ENCODE peak calls at places on chromosomes 4 and X, in five cellular contexts. One of them, this sample, is unnamed.

GRCh38 chr4:84957509-84958420 is 8.7 kb downstream of the WDFY3 start:
- DNase-seq in A549: peak
- DNase-seq in HFF-Myc: no peak
- DNase-seq in upper lobe of right lung: no peak
- DNase-seq in germinal center: no peak
- DNase-seq in this sample: no peak

GRCh38 chr4:139609647-139610046 is 53.6 kb upstream of the SETD7 start:
- DNase-seq in A549: peak
- DNase-seq in HFF-Myc: no peak
- DNase-seq in upper lobe of right lung: no peak
- DNase-seq in germinal center: no peak
- DNase-seq in this sample: no peak

GRCh38 chr4:6049278-6049677 is 31.0 kb upstream of the C4orf50 start:
- DNase-seq in A549: no peak
- DNase-seq in HFF-Myc: no peak
- DNase-seq in upper lobe of right lung: no peak
- DNase-seq in germinal center: no peak
- DNase-seq in this sample: no peak

GRCh38 chr4:47852121-47852520 is 14.3 kb upstream of the CORIN start:
- DNase-seq in A549: no peak
- DNase-seq in HFF-Myc: peak
- DNase-seq in upper lobe of right lung: no peak
- DNase-seq in germinal center: no peak
- DNase-seq in this sample: no peak

GRCh38 chrX:125436855-125437254 is 117.2 kb downstream of the TEX13C start:
- DNase-seq in A549: peak
- DNase-seq in HFF-Myc: no peak
- DNase-seq in upper lobe of right lung: no peak
- DNase-seq in germinal center: no peak
- DNase-seq in this sample: no peak

GRCh38 chr4:121597346-121597934 is 99.3 kb downstream of the ANXA5 start:
- DNase-seq in A549: no peak
- DNase-seq in HFF-Myc: no peak
- DNase-seq in upper lobe of right lung: no peak
- DNase-seq in germinal center: no peak
- DNase-seq in this sample: no peak

GRCh38 chrX:85569691-85570090 is 190.2 kb upstream of the POF1B start:
- DNase-seq in A549: no peak
- DNase-seq in HFF-Myc: no peak
- DNase-seq in upper lobe of right lung: no peak
- DNase-seq in germinal center: no peak
- DNase-seq in this sample: no peak

GRCh38 chrX:69060631-69061408 is 104.4 kb downstream of the PJA1 start:
- DNase-seq in A549: peak
- DNase-seq in HFF-Myc: no peak
- DNase-seq in upper lobe of right lung: no peak
- DNase-seq in germinal center: no peak
- DNase-seq in this sample: no peak

This sample was measured in right lobe of liver.